ENCODE peak calls at places on chromosomes 11 and 22, in ten cellular contexts. A is colonic mucosa; S is PC-3; K is prostate gland; X is pancreas; W is transverse colon; O is ovary; Y is CD4-positive, CD25-positive, alpha-beta regulatory T cell; F is heart right ventricle; U is Panc1. J is an unnamed sample.

GRCh38 chr11:13468750-13469149 is 5.7 kb upstream of the BTBD10 start:
- DNase-seq in A (no peak), S (no peak), K (no peak), X (no peak), W (no peak), O (no peak), Y (no peak), F (no peak), U (no peak), J (no peak)

GRCh38 chr11:29985248-29985647 is 31.6 kb downstream of the KCNA4 start:
- DNase-seq in A (no peak), S (no peak), K (no peak), X (no peak), W (no peak), O (no peak), Y (no peak), F (no peak), U (no peak), J (no peak)

GRCh38 chr11:74671520-74672196 is 59.6 kb downstream of the CHRDL2 start:
- DNase-seq in A (peak), S (peak), K (no peak), X (no peak), W (no peak), O (no peak), Y (no peak), F (no peak), U (no peak), J (no peak)

GRCh38 chr22:24104307-24105017 is 76.8 kb upstream of the SUSD2 start:
- DNase-seq in A (no peak), S (no peak), K (no peak), X (no peak), W (no peak), O (no peak), Y (peak), F (no peak), U (no peak), J (no peak)

GRCh38 chr22:16783930-16784354 is 41.3 kb downstream of the XKR3 start:
- DNase-seq in A (no peak), S (peak), K (no peak), X (no peak), W (no peak), O (no peak), Y (no peak), F (no peak), U (no peak), J (no peak)

GRCh38 chr11:80074837-80075236 is 634.0 kb upstream of the TENM4 start:
- DNase-seq in A (no peak), S (no peak), K (no peak), X (no peak), W (no peak), O (no peak), Y (no peak), F (no peak), U (no peak), J (no peak)

GRCh38 chr11:2265396-2265795 is 5.0 kb downstream of the ASCL2 start:
- DNase-seq in A (peak), S (no peak), K (no peak), X (no peak), W (no peak), O (peak), Y (peak), F (no peak), U (no peak), J (no peak)

GRCh38 chr11:117220999-117221774 is 10.7 kb downstream of the PCSK7 start:
- DNase-seq in A (no peak), S (no peak), K (no peak), X (no peak), W (peak), O (no peak), Y (no peak), F (peak), U (no peak), J (no peak)

GRCh38 chr11:100354736-100355135 is 332.4 kb upstream of the ARHGAP42 start:
- DNase-seq in A (no peak), S (peak), K (no peak), X (no peak), W (no peak), O (no peak), Y (no peak), F (no peak), U (no peak), J (no peak)

GRCh38 chr11:2779981-2780849 is 80.4 kb upstream of the KCNQ1OT1 start:
- DNase-seq in A (peak), S (no peak), K (peak), X (peak), W (peak), O (peak), Y (no peak), F (peak), U (no peak), J (peak)

GRCh38 chr11:69797156-69797555 is 22.0 kb upstream of the FGF4 start:
- DNase-seq in A (no peak), S (no peak), K (no peak), X (no peak), W (no peak), O (no peak), Y (no peak), F (no peak), U (no peak), J (no peak)

GRCh38 chr11:64396079-64396591 is 37.2 kb downstream of the RPS6KA4 start:
- DNase-seq in A (no peak), S (no peak), K (no peak), X (no peak), W (no peak), O (no peak), Y (no peak), F (peak), U (no peak), J (no peak)

GRCh38 chr11:17719940-17720795 is 797 bp downstream of the MYOD1 start:
- DNase-seq in A (no peak), S (no peak), K (no peak), X (no peak), W (no peak), O (no peak), Y (no peak), F (no peak), U (no peak), J (no peak)

GRCh38 chr11:120608760-120609211 is 97.2 kb downstream of the GRIK4 start:
- DNase-seq in A (peak), S (no peak), K (peak), X (no peak), W (peak), O (no peak), Y (no peak), F (peak), U (no peak), J (no peak)

GRCh38 chr11:47105541-47105940 is 71.1 kb downstream of the ARFGAP2 start:
- DNase-seq in A (no peak), S (no peak), K (no peak), X (no peak), W (no peak), O (no peak), Y (no peak), F (no peak), U (no peak), J (no peak)

GRCh38 chr11:124923296-124923695 is 4.2 kb downstream of the HEPN1 start:
- DNase-seq in A (no peak), S (no peak), K (no peak), X (no peak), W (no peak), O (no peak), Y (peak), F (no peak), U (no peak), J (no peak)

GRCh38 chr11:5737672-5738071 is 1.4 kb downstream of the OR56B1 start:
- DNase-seq in A (no peak), S (no peak), K (no peak), X (no peak), W (no peak), O (no peak), Y (no peak), F (no peak), U (no peak), J (no peak)

GRCh38 chr22:34608716-34609115 is 457.2 kb upstream of the ISX start:
- DNase-seq in A (no peak), S (no peak), K (no peak), X (no peak), W (no peak), O (no peak), Y (no peak), F (no peak), U (no peak), J (no peak)

DNA sequence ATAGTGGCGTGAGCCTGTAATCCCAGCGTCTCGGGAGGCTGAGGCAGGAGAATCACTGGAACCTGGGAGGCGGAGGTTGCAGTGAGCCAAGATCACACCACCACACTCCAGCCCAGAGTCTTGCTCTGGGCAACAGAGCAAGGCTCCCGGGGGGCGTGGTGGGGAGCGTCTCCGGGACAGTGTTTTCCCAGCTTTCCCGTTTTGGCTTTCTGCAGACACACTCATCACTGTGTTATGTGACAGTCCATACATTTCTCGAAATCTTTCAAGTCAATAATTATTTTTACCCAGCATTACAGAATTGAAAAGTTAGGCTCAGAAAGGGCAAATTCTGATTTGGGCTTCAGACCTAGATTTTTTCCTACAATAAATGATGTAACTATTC is 31.7 kb downstream of the NEAT1 start:
- DNase-seq in A (no peak), S (peak), K (no peak), X (peak), W (no peak), O (peak), Y (no peak), F (no peak), U (no peak), J (no peak)
- H3K27ac ChIP-seq in A (peak), S (peak), K (peak), X (peak), W (peak), O (peak), Y (no peak), F (peak), U (peak), J (no peak)

GRCh38 chr11:115501895-115502589 is 2.2 kb downstream of the CADM1 start:
- DNase-seq in A (no peak), S (no peak), K (no peak), X (no peak), W (no peak), O (no peak), Y (no peak), F (no peak), U (no peak), J (no peak)
- H3K4me3 ChIP-seq in A (peak), S (peak), K (peak), X (peak), W (peak), O (peak), Y (peak), F (peak), U (peak), J (peak)

GRCh38 chr22:36298118-36298517 is 45.2 kb downstream of the APOL1 start:
- DNase-seq in A (no peak), S (no peak), K (no peak), X (no peak), W (no peak), O (no peak), Y (no peak), F (no peak), U (no peak), J (no peak)
- H3K27ac ChIP-seq in A (no peak), S (no peak), K (no peak), X (no peak), W (no peak), O (no peak), Y (no peak), F (no peak), U (no peak), J (no peak)

DNA sequence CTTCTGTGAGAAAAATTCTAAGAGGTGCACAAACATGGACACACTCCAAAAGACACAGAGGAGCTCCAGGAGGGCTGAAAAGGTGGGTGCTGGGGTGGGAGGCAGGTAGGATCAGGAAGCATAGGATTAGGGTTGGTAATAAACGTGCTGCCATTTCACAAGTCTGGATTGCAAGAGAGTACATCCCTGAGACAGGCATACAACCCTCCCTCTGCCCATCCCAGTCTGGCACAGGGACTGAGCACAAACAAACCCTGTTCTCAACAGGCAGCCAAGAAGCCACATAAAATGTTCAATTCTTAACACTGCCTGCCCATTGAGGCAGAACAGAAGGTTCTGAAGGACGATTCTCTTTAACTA is 18.5 kb downstream of the SLC35F2 start:
- DNase-seq in A (no peak), S (no peak), K (peak), X (no peak), W (peak), O (no peak), Y (no peak), F (no peak), U (no peak), J (no peak)
- H3K4me3 ChIP-seq in A (no peak), S (peak), K (peak), X (no peak), W (peak), O (no peak), Y (peak), F (no peak), U (peak), J (no peak)